ENCODE peak calls at places on chromosomes 7 and 10, in eight cellular contexts. Y is hepatocyte, Q is neuronal stem cell, V is epithelial cell of prostate, K is cardiac muscle cell, U is iPS-NIHi11, N is hippocampal formation, D is sciatic nerve. J is an unnamed sample.

GRCh38 chr10:114045071-114045737 is 1.5 kb downstream of the ADRB1 start:
- DNase-seq in D (peak), V (no peak), Y (peak), U (peak), Q (no peak), N (no peak), K (peak), J (no peak)

GRCh38 chr7:138886501-138886917 is 88.5 kb upstream of the ATP6V0A4 start:
- DNase-seq in K (peak), Q (no peak), V (no peak), U (no peak), D (no peak), N (peak), Y (peak), J (peak)

GRCh38 chr7:33091111-33091531 is 18.1 kb downstream of the RP9 start:
- DNase-seq in N (no peak), D (no peak), U (no peak), K (no peak), V (no peak), Y (no peak), Q (no peak), J (no peak)

GRCh38 chr10:30558411-30558810 is 71.1 kb downstream of the LYZL2 start:
- DNase-seq in V (no peak), Y (no peak), U (no peak), K (no peak), N (no peak), Q (no peak), D (no peak), J (no peak)

GRCh38 chr7:137404918-137405317 is 61.4 kb upstream of the PTN start:
- DNase-seq in V (no peak), D (no peak), Y (no peak), U (no peak), K (no peak), N (no peak), Q (no peak), J (no peak)

GRCh38 chr7:132571970-132572369 is 4.3 kb downstream of the PLXNA4 start:
- DNase-seq in Y (no peak), V (no peak), N (no peak), K (no peak), D (no peak), Q (no peak), U (no peak), J (no peak)

GRCh38 chr10:102676916-102677315 is 32.6 kb downstream of the TRIM8 start:
- DNase-seq in U (no peak), K (no peak), Y (no peak), V (no peak), Q (no peak), D (no peak), N (no peak), J (no peak)

GRCh38 chr10:5365940-5366339 is 1.2 kb downstream of the UCN3 start:
- DNase-seq in U (no peak), D (no peak), Y (no peak), V (no peak), Q (no peak), N (no peak), K (no peak), J (no peak)

GRCh38 chr7:28889290-28889689 is 68.8 kb downstream of the TRIL start:
- DNase-seq in Q (no peak), N (no peak), D (no peak), Y (no peak), U (no peak), K (peak), V (no peak), J (no peak)

GRCh38 chr7:114923403-114923713 is 1.5 kb downstream of the MDFIC start:
- DNase-seq in U (no peak), Q (no peak), D (no peak), K (no peak), Y (no peak), N (no peak), V (no peak), J (no peak)

GRCh38 chr7:44286182-44286617 is 39.2 kb downstream of the CAMK2B start:
- DNase-seq in Y (no peak), Q (no peak), D (peak), V (no peak), K (no peak), U (no peak), N (no peak), J (no peak)

GRCh38 chr7:70836279-70836678 is 295.7 kb upstream of the GALNT17 start:
- DNase-seq in Y (no peak), U (no peak), K (no peak), N (no peak), Q (no peak), D (no peak), V (no peak), J (no peak)

GRCh38 chr10:77287647-77288120 is 349.9 kb downstream of the KCNMA1 start:
- DNase-seq in N (no peak), D (no peak), Y (peak), Q (no peak), K (peak), U (no peak), V (no peak), J (peak)

GRCh38 chr7:84701524-84702306 is 485.1 kb downstream of the SEMA3D start:
- DNase-seq in Q (no peak), D (no peak), N (no peak), Y (peak), K (no peak), V (no peak), U (peak), J (no peak)

GRCh38 chr7:1882451-1882850 is 212.4 kb downstream of the ELFN1 start:
- DNase-seq in N (no peak), K (no peak), Q (no peak), V (no peak), U (no peak), D (no peak), Y (no peak), J (no peak)

GRCh38 chr10:69093933-69094332 is 6.0 kb downstream of the SRGN start:
- DNase-seq in N (no peak), Q (no peak), K (no peak), Y (no peak), U (no peak), V (no peak), D (no peak), J (no peak)

GRCh38 chr7:19404912-19405329 is 259.7 kb upstream of the FERD3L start:
- DNase-seq in U (peak), N (no peak), Q (no peak), V (peak), Y (peak), K (peak), D (no peak), J (no peak)

GRCh38 chr7:151117041-151117440 is 30.8 kb downstream of the AGAP3 start:
- DNase-seq in N (no peak), U (no peak), Y (no peak), Q (no peak), V (no peak), K (no peak), D (no peak), J (no peak)

GRCh38 chr10:110698340-110698739 is 54.2 kb downstream of the RBM20 start:
- DNase-seq in V (no peak), D (no peak), Q (no peak), K (no peak), N (no peak), U (no peak), Y (no peak), J (no peak)

GRCh38 chr10:50310560-50311174 is 59.4 kb upstream of the ASAH2 start:
- DNase-seq in K (peak), Y (peak), V (no peak), D (no peak), U (peak), Q (no peak), N (no peak), J (no peak)

GRCh38 chr7:138890782-138891445 is 90.3 kb downstream of the KIAA1549 start:
- DNase-seq in Y (peak), Q (no peak), V (no peak), K (peak), U (no peak), N (no peak), D (peak), J (peak)

GRCh38 chr7:20834656-20835055 is 48.0 kb upstream of the SP8 start:
- DNase-seq in Q (no peak), Y (no peak), V (no peak), D (no peak), U (no peak), N (no peak), K (no peak), J (no peak)

GRCh38 chr7:30445770-30446169 is 32.8 kb downstream of the NOD1 start:
- DNase-seq in V (no peak), K (no peak), D (peak), Q (no peak), N (peak), Y (peak), U (no peak), J (peak)